ENCODE peak calls at places on chromosome 16, in four cellular contexts. F is heart right ventricle, Z is psoas muscle, A is dorsolateral prefrontal cortex. C is an unnamed sample.

GRCh38 chr16:50040710-50041109 is 15.7 kb downstream of the CNEP1R1 start:
- DNase-seq in F (no peak), Z (no peak), A (no peak), C (no peak)

GRCh38 chr16:74661064-74661463 is 5.6 kb downstream of the RFWD3 start:
- DNase-seq in F (no peak), Z (no peak), A (no peak), C (no peak)

GRCh38 chr16:57483725-57484514 is 2.4 kb downstream of the DOK4 start:
- DNase-seq in F (no peak), Z (no peak), A (peak; percentile 41), C (no peak)

GRCh38 chr16:52563767-52564611 is 17.0 kb upstream of the TOX3 start:
- DNase-seq in F (no peak), Z (no peak), A (no peak), C (no peak)

GRCh38 chr16:89256651-89257254 is 39.2 kb downstream of the ZNF778 start:
- DNase-seq in F (no peak), Z (peak; percentile 78), A (peak; percentile 58), C (peak; percentile 77)

GRCh38 chr16:27952811-27953210 is 110.7 kb downstream of the GSG1L start:
- DNase-seq in F (no peak), Z (no peak), A (no peak), C (no peak)

GRCh38 chr16:5928476-5929055 is 831.0 kb upstream of the EEF2KMT start:
- DNase-seq in F (no peak), Z (no peak), A (no peak), C (no peak)

GRCh38 chr16:59412275-59412841 is 678.2 kb upstream of the GOT2 start:
- DNase-seq in F (no peak), Z (no peak), A (no peak), C (no peak)

GRCh38 chr16:29757950-29758466 is 12.2 kb upstream of the C16orf54 start:
- DNase-seq in F (no peak), Z (no peak), A (no peak), C (no peak)

GRCh38 chr16:11757671-11758545 is 15.3 kb upstream of the TXNDC11 start:
- DNase-seq in F (no peak), Z (no peak), A (no peak), C (no peak)

GRCh38 chr16:57677622-57678369 is 9.7 kb downstream of the ADGRG3 start:
- DNase-seq in F (no peak), Z (no peak), A (no peak), C (no peak)

GRCh38 chr16:3971706-3972105 is 91.2 kb upstream of the CREBBP start:
- DNase-seq in F (no peak), Z (no peak), A (no peak), C (no peak)

GRCh38 chr16:24255446-24256352 is at the start of gene CACNG3:
- DNase-seq in F (peak; percentile 36), Z (peak; percentile 13), A (peak; percentile 68), C (peak; percentile 31)

GRCh38 chr16:50858376-50858775 is 116.5 kb downstream of the CYLD start:
- DNase-seq in F (no peak), Z (no peak), A (no peak), C (no peak)

GRCh38 chr16:27470567-27471431 is 68.8 kb downstream of the IL21R start:
- DNase-seq in F (no peak), Z (peak; percentile 64), A (no peak), C (no peak)

GRCh38 chr16:17548825-17549224 is 78.1 kb upstream of the XYLT1 start:
- DNase-seq in F (no peak), Z (no peak), A (no peak), C (no peak)

GRCh38 chr16:77273815-77274214 is 74.6 kb downstream of the SYCE1L start:
- DNase-seq in F (no peak), Z (no peak), A (no peak), C (no peak)

GRCh38 chr16:68146583-68146982 is 61.4 kb downstream of the NFATC3 start:
- DNase-seq in F (no peak), Z (no peak), A (no peak), C (no peak)

GRCh38 chr16:27199747-27200146 is 3.6 kb upstream of the KDM8 start:
- DNase-seq in F (no peak), Z (no peak), A (no peak), C (peak; percentile 8)

GRCh38 chr16:69286941-69287713 is 24.0 kb upstream of the VPS4A start:
- DNase-seq in F (peak; percentile 58), Z (peak; percentile 79), A (no peak), C (peak; percentile 19)

GRCh38 chr16:21097151-21097550 is 53.5 kb downstream of the DNAH3 start:
- DNase-seq in F (no peak), Z (no peak), A (no peak), C (no peak)

GRCh38 chr16:31440511-31441184 is 1.9 kb downstream of the ZNF843 start:
- DNase-seq in F (no peak), Z (no peak), A (no peak), C (no peak)

GRCh38 chr16:74480150-74481029 is 59.1 kb upstream of the CLEC18B start:
- DNase-seq in F (no peak), Z (peak; percentile 24), A (no peak), C (no peak)

GRCh38 chr16:23689442-23690187 is 10.9 kb downstream of the PLK1 start:
- DNase-seq in F (no peak), Z (no peak), A (no peak), C (no peak)

GRCh38 chr16:16095646-16096045 is 127.6 kb downstream of the ABCC6 start:
- DNase-seq in F (no peak), Z (no peak), A (no peak), C (no peak)

GRCh38 chr16:82750078-82750477 is 123.3 kb downstream of the CDH13 start:
- DNase-seq in F (no peak), Z (no peak), A (no peak), C (no peak)

GRCh38 chr16:31141489-31142108 is 6.1 kb upstream of the PRSS8 start:
- DNase-seq in F (peak; percentile 38), Z (no peak), A (no peak), C (no peak)

GRCh38 chr16:290015-290680 is 7.2 kb downstream of the PDIA2 start:
- DNase-seq in F (no peak), Z (no peak), A (no peak), C (no peak)

GRCh38 chr16:8704098-8704497 is 29.7 kb downstream of the ABAT start:
- DNase-seq in F (no peak), Z (no peak), A (no peak), C (no peak)

GRCh38 chr16:65312071-65312470 is 190.2 kb upstream of the CDH11 start:
- DNase-seq in F (no peak), Z (no peak), A (no peak), C (no peak)

GRCh38 chr16:78108451-78108850 is 9.0 kb downstream of the WWOX start:
- DNase-seq in F (no peak), Z (no peak), A (no peak), C (no peak)

GRCh38 chr16:85126731-85127662 is 14.7 kb upstream of the CIBAR2 start:
- DNase-seq in F (no peak), Z (peak; percentile 80), A (peak; percentile 59), C (no peak)

GRCh38 chr16:78642621-78643285 is 543.3 kb downstream of the WWOX start:
- DNase-seq in F (no peak), Z (no peak), A (no peak), C (no peak)

GRCh38 chr16:7888421-7888820 is 555.8 kb downstream of the RBFOX1 start:
- DNase-seq in F (no peak), Z (no peak), A (no peak), C (no peak)

DNA sequence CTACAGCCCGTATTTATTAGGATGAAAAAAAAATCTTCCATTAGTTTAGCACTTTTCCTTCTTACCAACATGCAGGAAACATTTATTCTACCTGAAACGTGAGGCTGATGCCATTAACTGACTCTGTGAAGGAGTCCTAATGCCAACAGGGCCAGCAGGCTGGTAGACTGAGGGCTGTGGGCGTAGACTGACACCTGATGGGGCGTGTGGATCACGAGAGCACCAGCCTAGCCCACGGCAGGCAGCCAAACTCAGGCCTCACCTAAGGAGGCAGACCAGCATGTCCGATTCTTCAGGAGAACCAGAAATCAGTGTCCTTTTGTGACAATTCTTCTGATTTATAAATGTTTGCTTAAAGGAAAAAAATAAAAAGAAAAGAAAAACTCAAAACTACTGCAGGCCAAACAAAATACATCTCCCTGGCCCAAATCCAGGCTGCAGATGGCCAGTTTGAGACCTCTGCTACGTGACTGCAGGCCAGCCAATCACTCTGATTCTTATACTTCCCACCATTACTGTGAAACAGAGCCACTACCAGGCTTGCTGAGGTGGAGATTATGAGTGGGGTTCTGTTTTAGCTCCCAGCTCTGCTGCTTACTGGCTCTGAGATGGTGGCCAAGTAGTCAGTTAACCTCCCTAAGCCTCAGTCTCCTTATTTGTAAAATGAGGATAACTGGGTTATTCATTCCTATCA is 66.5 kb downstream of the GNAO1 start:
- DNase-seq in F (no peak), Z (no peak), A (no peak), C (no peak)
- H3K27ac ChIP-seq in F (peak overlapping the region; percentile 32), Z (no peak overlapping the region), A (peak overlapping the region; percentile 99), C (no peak overlapping the region)

GRCh38 chr16:46688101-46688656 is 799 bp downstream of the VPS35 start:
- DNase-seq in F (no peak), Z (no peak), A (no peak), C (no peak)
- TF ChIP-seq CTCF in F (no peak), Z (no peak), A (no peak), C (peak; percentile 21)

GRCh38 chr16:87550510-87550961 is 51.8 kb upstream of the JPH3 start:
- DNase-seq in F (peak; percentile 57), Z (peak; percentile 49), A (no peak), C (peak; percentile 56)
- H3K27ac ChIP-seq in F (no peak overlapping the region), Z (no peak overlapping the region), A (no peak overlapping the region), C (no peak overlapping the region)

GRCh38 chr16:80323808-80324195 is 217.0 kb upstream of the DYNLRB2 start:
- DNase-seq in F (no peak), Z (no peak), A (no peak), C (no peak)
- TF ChIP-seq CTCF in F (no peak), Z (no peak), A (no peak), C (no peak)

DNA sequence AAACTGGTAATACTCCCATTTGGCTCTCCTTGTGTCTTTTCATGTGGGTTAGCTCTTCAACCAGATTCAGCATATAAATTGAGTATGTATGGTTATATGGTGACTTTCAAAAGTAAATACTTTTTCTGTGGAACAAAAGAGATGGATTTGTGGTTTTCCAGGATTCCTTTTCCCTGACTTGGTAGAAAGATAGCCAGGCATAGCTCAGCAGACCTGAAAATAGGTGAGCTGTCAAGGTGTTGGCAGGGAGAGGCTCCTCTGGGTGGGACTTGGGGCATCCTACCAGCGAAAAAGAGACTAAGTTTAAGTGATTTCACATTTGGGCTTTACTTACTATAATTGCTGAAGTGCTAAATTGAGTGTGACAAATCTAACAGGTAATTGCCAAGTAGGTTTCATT is 80.4 kb downstream of the FTO start:
- DNase-seq in F (no peak), Z (no peak), A (no peak), C (no peak)
- H3K27ac ChIP-seq in F (no peak overlapping the region), Z (no peak overlapping the region), A (no peak overlapping the region), C (no peak overlapping the region)